ENCODE peak calls at places on chromosomes 6 and 20, in five cellular contexts. N is WTC11, C is PC-3, X is HT-29, A is heart left ventricle. T is an unnamed sample.
A peak's percentile ranks its signal among the peaks of the same experiment; 100 is the strongest.

GRCh38 chr6:157019115-157019628 is 242.0 kb downstream of the ARID1B start:
- DNase-seq in X (no peak), C (peak; percentile 22), N (no peak), A (no peak), T (no peak)

GRCh38 chr6:42133926-42134325 is 8.5 kb downstream of the C6orf132 start:
- DNase-seq in X (no peak), A (no peak), N (no peak), C (no peak), T (no peak)

GRCh38 chr6:108896111-108896661 is 48.0 kb downstream of the ARMC2 start:
- DNase-seq in A (no peak), C (peak; percentile 38), X (no peak), N (no peak), T (no peak)

GRCh38 chr6:47780510-47781356 is 1.1 kb upstream of the OPN5 start:
- DNase-seq in N (no peak), A (no peak), X (peak; percentile 78), C (peak; percentile 89), T (no peak)

GRCh38 chr6:37862992-37863391 is 43.5 kb downstream of the ZFAND3 start:
- DNase-seq in X (no peak), N (no peak), A (no peak), C (peak; percentile 96), T (no peak)

GRCh38 chr20:2986466-2986865 is 57.0 kb upstream of the GNRH2 start:
- DNase-seq in X (no peak), N (no peak), A (no peak), C (no peak), T (no peak)

GRCh38 chr20:33423141-33423834 is 20.3 kb downstream of the SNTA1 start:
- DNase-seq in C (peak; percentile 51), X (no peak), N (no peak), A (peak; percentile 92), T (no peak)

GRCh38 chr6:125584468-125584939 is 164.9 kb upstream of the HEY2 start:
- DNase-seq in C (peak; percentile 69), N (peak; percentile 65), X (no peak), A (peak; percentile 84), T (no peak)

GRCh38 chr6:89792881-89793280 is 26.7 kb downstream of the MDN1 start:
- DNase-seq in X (peak; percentile 53), A (no peak), C (peak; percentile 44), N (no peak), T (no peak)

GRCh38 chr20:63253065-63253437 is 1.2 kb downstream of the NKAIN4 start:
- DNase-seq in N (peak; percentile 41), C (no peak), A (no peak), X (no peak), T (no peak)

GRCh38 chr20:2762578-2763131 is 37.8 kb downstream of the CPXM1 start:
- DNase-seq in C (no peak), A (no peak), N (no peak), X (no peak), T (no peak)

GRCh38 chr6:45677381-45677992 is 299.8 kb upstream of the SUPT3H start:
- DNase-seq in X (peak; percentile 76), N (no peak), C (peak; percentile 53), A (peak; percentile 50), T (peak; percentile 83)

GRCh38 chr6:125236536-125237327 is 65.0 kb downstream of the HDDC2 start:
- DNase-seq in X (no peak), A (no peak), N (no peak), C (peak; percentile 26), T (no peak)

GRCh38 chr6:1286972-1287600 is 24.8 kb upstream of the FOXQ1 start:
- DNase-seq in C (peak; percentile 82), A (no peak), N (no peak), X (peak; percentile 90), T (no peak)

GRCh38 chr6:3251462-3252314 is 7.1 kb upstream of the PSMG4 start:
- DNase-seq in C (peak; percentile 91), A (peak; percentile 81), N (peak; percentile 91), X (peak; percentile 91), T (peak; percentile 89)